ENCODE peak calls at places on chromosomes 3 and 15, in five cellular contexts. N is IMR-90, B is neuronal stem cell, C is H1, D is mesendoderm. W is an unnamed sample.

GRCh38 chr15:89486726-89487050 is 9.7 kb downstream of the RHCG start:
- DNase-seq in N (no peak), B (no peak), C (peak; percentile 77), D (peak; percentile 31), W (peak; percentile 79)

GRCh38 chr3:47772047-47772446 is 9.6 kb downstream of the SMARCC1 start:
- DNase-seq in N (no peak), B (no peak), C (no peak), D (no peak), W (no peak)

GRCh38 chr3:160617636-160618035 is 52.3 kb upstream of the KPNA4 start:
- DNase-seq in N (no peak), B (peak; percentile 9), C (no peak), D (peak; percentile 24), W (no peak)

GRCh38 chr15:29670945-29671307 is 151.3 kb downstream of the TJP1 start:
- DNase-seq in N (peak; percentile 61), B (no peak), C (no peak), D (no peak), W (no peak)

GRCh38 chr3:196198771-196199753 is 12.1 kb downstream of the ZDHHC19 start:
- DNase-seq in N (no peak), B (no peak), C (no peak), D (peak; percentile 66), W (no peak)

GRCh38 chr3:107796786-107797185 is 274.0 kb downstream of the BBX start:
- DNase-seq in N (peak; percentile 69), B (no peak), C (no peak), D (no peak), W (no peak)

GRCh38 chr3:170947018-170947769 is 38.8 kb upstream of the EIF5A2 start:
- DNase-seq in N (no peak), B (no peak), C (no peak), D (peak; percentile 11), W (no peak)

GRCh38 chr15:92438471-92438870 is 44.8 kb downstream of the ST8SIA2 start:
- DNase-seq in N (no peak), B (no peak), C (no peak), D (no peak), W (no peak)

GRCh38 chr3:72155391-72156064 is 370.6 kb upstream of the PROK2 start:
- DNase-seq in N (peak; percentile 98), B (no peak), C (no peak), D (no peak), W (no peak)

GRCh38 chr3:44984335-44984734 is 8.3 kb downstream of the EXOSC7 start:
- DNase-seq in N (no peak), B (no peak), C (no peak), D (no peak), W (no peak)

GRCh38 chr3:48476426-48477053 is 27.4 kb downstream of the SHISA5 start:
- DNase-seq in N (no peak), B (no peak), C (no peak), D (no peak), W (no peak)

GRCh38 chr15:50049871-50050270 is 69.2 kb downstream of the ATP8B4 start:
- DNase-seq in N (peak; percentile 91), B (no peak), C (no peak), D (no peak), W (no peak)

GRCh38 chr3:27201435-27201966 is 167.7 kb downstream of the NEK10 start:
- DNase-seq in N (no peak), B (no peak), C (no peak), D (no peak), W (no peak)

GRCh38 chr15:51982013-51982769 is 10.6 kb upstream of the LEO1 start:
- DNase-seq in N (peak; percentile 82), B (no peak), C (no peak), D (peak; percentile 55), W (no peak)

GRCh38 chr3:156677536-156677935 is 3.1 kb downstream of the TIPARP start:
- DNase-seq in N (no peak), B (no peak), C (no peak), D (no peak), W (no peak)

GRCh38 chr3:51385621-51386091 is 565 bp downstream of the MANF start:
- DNase-seq in N (no peak), B (no peak), C (no peak), D (no peak), W (no peak)

GRCh38 chr3:142896201-142896755 is 7.4 kb upstream of the PCOLCE2 start:
- DNase-seq in N (peak; percentile 57), B (no peak), C (no peak), D (peak; percentile 41), W (no peak)

GRCh38 chr15:77821959-77822256 is 189.2 kb upstream of the LINGO1 start:
- DNase-seq in N (no peak), B (no peak), C (no peak), D (no peak), W (no peak)

DNA sequence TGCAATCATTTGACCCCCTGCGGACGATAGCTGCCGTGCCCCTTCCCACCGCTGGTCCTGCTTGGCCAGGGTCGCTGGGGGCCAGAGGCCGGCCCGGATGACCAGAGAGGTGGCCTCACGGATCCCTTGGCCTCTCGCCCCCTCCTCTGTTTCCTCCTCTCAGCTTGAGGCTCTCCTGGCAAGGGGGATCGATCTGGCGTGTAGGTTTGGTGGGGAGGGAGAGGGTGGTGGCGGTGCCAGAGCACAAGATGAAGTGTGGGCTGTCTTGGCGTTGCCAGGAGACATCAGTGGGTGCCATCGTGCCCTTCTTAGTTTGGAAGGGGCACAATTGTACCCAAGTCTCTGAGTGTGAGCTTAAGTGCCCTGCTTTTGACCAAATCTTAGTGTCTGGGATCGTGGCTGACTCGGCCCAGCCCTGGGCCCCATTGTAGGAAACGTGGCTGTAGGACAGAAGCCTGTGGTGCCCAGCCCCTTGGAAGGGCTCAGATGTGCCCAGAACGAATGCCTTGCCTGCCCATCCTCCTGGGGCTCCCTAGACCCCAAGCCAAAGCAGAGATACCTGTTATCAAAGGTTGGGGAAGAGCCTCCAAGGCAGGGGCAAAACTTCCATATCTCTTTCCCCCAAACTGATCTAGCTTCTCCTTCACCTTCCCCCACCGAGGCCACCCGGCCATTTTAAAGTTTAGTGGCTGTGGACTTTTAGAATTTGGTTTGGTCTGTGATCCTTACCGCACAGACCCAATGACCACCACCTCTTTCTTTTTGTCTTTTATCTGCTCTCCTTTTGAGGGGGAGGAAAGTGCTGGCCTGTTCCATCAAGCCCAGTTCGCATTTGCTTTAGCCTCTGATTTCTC is 14.4 kb downstream of the NR2F2 start:
- DNase-seq in N (no peak), B (no peak), C (peak; percentile 62), D (no peak), W (peak; percentile 36)
- H3K4ac ChIP-seq in N (peak overlapping the region; percentile 98), B (no peak overlapping the region), C (no peak overlapping the region), D (no peak overlapping the region), W (no peak overlapping the region)

DNA sequence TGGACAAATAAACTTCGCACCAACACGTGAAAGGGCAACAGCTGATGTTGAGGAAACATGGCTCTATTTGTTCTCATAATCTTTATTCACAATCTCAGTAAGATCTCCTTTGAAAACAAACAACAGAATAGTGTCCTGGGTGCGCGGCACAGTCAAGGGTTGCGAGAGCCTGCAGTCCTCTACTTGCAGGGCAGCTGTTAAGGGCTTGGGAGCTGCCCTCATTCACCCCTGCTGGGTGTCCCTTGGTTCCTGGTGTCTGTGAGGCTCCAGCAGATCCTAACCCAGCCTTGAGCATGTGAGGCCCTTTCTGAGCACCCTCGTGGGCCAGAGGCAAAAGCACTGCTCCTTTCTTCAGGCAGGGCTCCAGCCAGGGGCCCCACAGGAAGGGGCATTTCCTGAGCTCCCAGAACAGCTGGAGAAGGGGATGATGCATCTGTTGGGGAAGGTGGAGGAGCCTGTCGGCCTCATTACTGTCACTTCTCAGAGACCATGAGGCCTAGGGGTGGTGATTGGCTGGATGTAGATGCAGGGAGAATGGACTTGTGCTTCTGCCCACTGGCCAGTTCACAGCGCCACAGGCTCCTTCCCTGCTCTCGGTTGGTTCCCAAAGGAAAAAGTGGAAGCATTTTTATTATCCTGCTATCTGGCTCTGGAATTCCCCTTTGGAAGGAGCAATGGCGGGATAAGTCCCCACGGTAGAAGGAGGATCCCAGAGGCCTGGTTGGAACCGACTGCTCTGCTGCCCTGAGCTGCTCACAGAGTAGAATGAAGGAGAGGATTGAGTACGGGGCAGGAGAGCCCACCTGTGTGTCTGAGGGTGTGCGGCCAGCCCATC is 51.9 kb upstream of the KLF13 start:
- DNase-seq in N (peak; percentile 3), B (no peak), C (peak; percentile 35), D (no peak), W (peak; percentile 23)
- H3K4me2 ChIP-seq in N (no peak overlapping the region), B (no peak overlapping the region), C (no peak overlapping the region), D (no peak overlapping the region), W (no peak overlapping the region)

GRCh38 chr3:31960793-31961431 is 20.1 kb downstream of the OSBPL10 start:
- DNase-seq in N (peak; percentile 65), B (no peak), C (peak; percentile 48), D (peak; percentile 83), W (no peak)

GRCh38 chr3:31959951-31960792 is 20.9 kb downstream of the OSBPL10 start:
- DNase-seq in N (peak; percentile 55), B (no peak), C (peak; percentile 52), D (peak; percentile 71), W (peak; percentile 41)

GRCh38 chr3:31966978-31967592 is 14.0 kb downstream of the OSBPL10 start:
- DNase-seq in N (no peak), B (no peak), C (peak; percentile 34), D (no peak), W (no peak)

GRCh38 chr3:31958721-31959152 is 22.3 kb downstream of the OSBPL10 start:
- DNase-seq in N (no peak), B (no peak), C (peak; percentile 26), D (no peak), W (no peak)

DNA sequence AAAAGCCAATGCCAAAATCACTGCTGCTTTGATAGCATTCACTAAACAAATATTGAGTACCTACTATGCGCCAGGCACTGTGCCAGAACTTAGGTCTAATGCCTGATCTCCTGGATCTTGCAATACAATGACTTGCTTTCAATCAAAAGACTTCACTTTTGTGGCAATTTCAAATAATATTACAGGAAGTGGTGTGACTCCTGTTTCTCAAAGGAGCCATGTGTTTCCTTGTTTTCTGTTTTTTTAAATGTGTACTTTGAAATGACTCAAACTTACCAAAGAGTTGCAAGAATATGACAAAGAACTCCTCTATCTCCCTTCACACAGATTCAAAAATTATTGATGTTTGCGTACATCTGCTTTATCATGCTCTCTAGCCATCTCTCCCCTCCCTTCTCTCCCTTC is 18.3 kb downstream of the OSBPL10 start:
- DNase-seq in N (peak; percentile 20), B (no peak), C (peak; percentile 1), D (no peak), W (no peak)
- H3K4ac ChIP-seq in N (peak overlapping the region; percentile 24), B (no peak overlapping the region), C (peak overlapping the region; percentile 97), D (no peak overlapping the region), W (no peak overlapping the region)

DNA sequence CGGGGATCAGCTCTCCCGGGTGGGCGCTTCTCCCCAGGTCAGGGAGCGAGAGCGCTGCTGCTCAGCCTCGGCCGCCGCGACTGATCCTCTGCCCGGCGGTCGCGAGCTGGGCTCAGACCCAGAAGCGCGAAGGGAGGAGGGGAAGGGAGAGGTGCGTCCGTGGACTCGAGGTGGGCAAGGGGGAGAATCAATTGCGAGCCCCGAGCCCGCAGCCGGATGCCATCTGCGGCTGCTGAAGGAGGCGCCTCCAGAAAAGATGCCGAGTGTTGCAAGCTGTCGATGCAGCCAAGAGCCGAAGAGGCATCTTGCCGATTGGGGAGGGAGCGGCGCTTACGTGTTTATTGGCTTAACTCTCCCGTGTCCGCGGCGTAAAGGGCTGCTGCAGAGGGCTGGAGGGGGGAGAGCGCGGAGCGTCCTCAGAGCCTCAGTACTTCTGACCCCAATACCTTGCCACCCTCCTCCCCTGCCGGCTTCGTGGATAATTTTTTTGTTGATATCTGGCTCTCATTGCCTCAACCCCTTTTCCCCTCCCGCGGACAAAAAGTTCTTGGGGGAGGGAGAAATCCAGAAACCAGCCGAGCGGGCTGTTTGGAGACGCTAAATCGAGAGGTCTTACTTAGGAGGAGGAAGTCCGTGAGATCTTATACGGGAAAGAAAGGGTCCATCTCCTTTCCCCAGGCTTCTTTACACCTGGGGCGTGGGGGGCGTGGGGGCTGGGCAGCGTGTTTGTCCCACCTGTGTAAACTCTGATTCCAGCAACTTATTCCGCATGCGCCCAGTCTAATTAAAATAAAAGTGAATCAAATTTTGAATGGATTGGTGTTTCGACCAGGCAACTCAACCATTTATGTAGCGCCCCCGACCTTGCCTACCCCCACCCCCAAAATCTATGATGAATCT is at the start of gene CADPS:
- DNase-seq in N (no peak), B (no peak), C (peak; percentile 71), D (peak; percentile 86), W (peak; percentile 60)
- H3K4me2 ChIP-seq in N (no peak within 1 kb of the TSS), B (peak within 1 kb of the TSS; percentile 99), C (peak within 1 kb of the TSS; percentile 98), D (peak within 1 kb of the TSS; percentile 94), W (peak within 1 kb of the TSS; percentile 51)